ENCODE peak calls at places on chromosome 6, in four cellular contexts. One of them, this sample, is unnamed.

GRCh38 chr6:158207452-158207788 is 39.3 kb downstream of the GTF2H5 start:
- DNase-seq in psoas muscle: no peak
- DNase-seq in brain microvascular endothelial cell: peak; percentile 83
- DNase-seq in A549: no peak
- DNase-seq in this sample: no peak

GRCh38 chr6:40042232-40042631 is 108.0 kb upstream of the MOCS1 start:
- DNase-seq in psoas muscle: no peak
- DNase-seq in brain microvascular endothelial cell: no peak
- DNase-seq in A549: no peak
- DNase-seq in this sample: no peak

GRCh38 chr6:4620284-4621228 is 155.6 kb upstream of the CDYL start:
- DNase-seq in psoas muscle: no peak
- DNase-seq in brain microvascular endothelial cell: no peak
- DNase-seq in A549: no peak
- DNase-seq in this sample: no peak

GRCh38 chr6:2116496-2116895 is 128.9 kb downstream of the GMDS start:
- DNase-seq in psoas muscle: no peak
- DNase-seq in brain microvascular endothelial cell: peak; percentile 25
- DNase-seq in A549: no peak
- DNase-seq in this sample: peak; percentile 21

GRCh38 chr6:131117866-131118265 is 17.4 kb upstream of the AKAP7 start:
- DNase-seq in psoas muscle: no peak
- DNase-seq in brain microvascular endothelial cell: no peak
- DNase-seq in A549: no peak
- DNase-seq in this sample: no peak

GRCh38 chr6:125077453-125077852 is 76.1 kb upstream of the TPD52L1 start:
- DNase-seq in psoas muscle: no peak
- DNase-seq in brain microvascular endothelial cell: no peak
- DNase-seq in A549: no peak
- DNase-seq in this sample: no peak

GRCh38 chr6:155317186-155317585 is 2.9 kb upstream of the TFB1M start:
- DNase-seq in psoas muscle: no peak
- DNase-seq in brain microvascular endothelial cell: no peak
- DNase-seq in A549: no peak
- DNase-seq in this sample: no peak

GRCh38 chr6:24780206-24780605 is 5.5 kb downstream of the GMNN start:
- DNase-seq in psoas muscle: no peak
- DNase-seq in brain microvascular endothelial cell: no peak
- DNase-seq in A549: no peak
- DNase-seq in this sample: peak; percentile 30

GRCh38 chr6:101666256-101666655 is 272.7 kb downstream of the GRIK2 start:
- DNase-seq in psoas muscle: no peak
- DNase-seq in brain microvascular endothelial cell: peak; percentile 45
- DNase-seq in A549: peak; percentile 30
- DNase-seq in this sample: peak; percentile 70

GRCh38 chr6:15462717-15463525 is 199.9 kb downstream of the DTNBP1 start:
- DNase-seq in psoas muscle: no peak
- DNase-seq in brain microvascular endothelial cell: no peak
- DNase-seq in A549: no peak
- DNase-seq in this sample: peak; percentile 39

GRCh38 chr6:15460110-15460727 is 202.6 kb downstream of the DTNBP1 start:
- DNase-seq in psoas muscle: no peak
- DNase-seq in brain microvascular endothelial cell: no peak
- DNase-seq in A549: no peak
- DNase-seq in this sample: no peak

GRCh38 chr6:15464211-15464725 is 198.6 kb downstream of the DTNBP1 start:
- DNase-seq in psoas muscle: no peak
- DNase-seq in brain microvascular endothelial cell: no peak
- DNase-seq in A549: peak; percentile 36
- DNase-seq in this sample: no peak

GRCh38 chr6:15457903-15458530 is 204.8 kb downstream of the DTNBP1 start:
- DNase-seq in psoas muscle: no peak
- DNase-seq in brain microvascular endothelial cell: no peak
- DNase-seq in A549: no peak
- DNase-seq in this sample: peak; percentile 21

GRCh38 chr6:15461127-15461944 is 201.5 kb downstream of the DTNBP1 start:
- DNase-seq in psoas muscle: no peak
- DNase-seq in brain microvascular endothelial cell: no peak
- DNase-seq in A549: no peak
- DNase-seq in this sample: no peak
- TF ChIP-seq CTCF in psoas muscle: no peak
- TF ChIP-seq CTCF in brain microvascular endothelial cell: no peak
- TF ChIP-seq CTCF in A549: no peak
- TF ChIP-seq CTCF in this sample: no peak

DNA sequence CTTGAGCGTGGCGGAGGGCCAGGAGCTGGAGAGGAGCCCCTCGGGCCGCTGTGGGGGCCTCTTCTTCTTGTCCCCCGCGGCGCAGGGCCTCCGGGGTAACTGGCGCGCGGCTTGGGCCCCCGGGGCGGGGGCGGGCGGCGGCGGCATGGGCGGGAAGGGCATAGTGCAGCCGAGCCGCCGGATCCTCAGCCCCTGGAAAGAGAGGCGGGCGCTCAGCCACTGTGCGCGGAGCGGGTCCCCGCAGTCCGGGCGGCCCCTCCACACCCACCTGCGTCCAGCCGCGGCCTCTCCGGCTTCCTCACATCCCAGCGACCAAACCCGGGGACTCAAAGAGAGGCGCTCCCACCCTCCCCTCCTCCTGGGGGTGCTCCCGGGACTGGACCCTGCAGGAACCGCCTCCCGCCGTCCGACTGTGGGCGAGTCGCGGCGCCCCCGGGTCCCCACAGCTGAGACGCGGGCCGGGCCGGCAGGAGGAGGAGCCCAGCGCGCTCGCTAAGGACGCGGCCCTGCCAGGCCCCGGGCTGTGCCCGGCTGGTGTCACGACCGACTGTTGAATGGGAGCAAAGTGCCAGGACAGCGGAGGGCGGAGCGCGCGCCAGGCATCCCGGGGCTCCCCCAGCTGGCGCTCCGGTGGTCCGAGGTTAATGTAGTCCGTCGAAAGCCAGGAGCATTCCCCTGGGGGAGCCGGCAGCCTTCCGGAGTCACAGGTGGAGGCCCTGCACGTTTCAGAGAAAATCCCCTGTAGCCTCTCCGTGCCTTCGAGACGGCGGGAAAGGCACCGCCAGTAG is at the start of gene PRR18:
- DNase-seq in psoas muscle: no peak
- DNase-seq in brain microvascular endothelial cell: no peak
- DNase-seq in A549: no peak
- DNase-seq in this sample: no peak
- H3K4me3 ChIP-seq in psoas muscle: peak within 1 kb of the TSS; percentile 66
- H3K4me3 ChIP-seq in brain microvascular endothelial cell: peak within 1 kb of the TSS; percentile 39
- H3K4me3 ChIP-seq in A549: peak within 1 kb of the TSS; percentile 54
- H3K4me3 ChIP-seq in this sample: peak within 1 kb of the TSS; percentile 11

DNA sequence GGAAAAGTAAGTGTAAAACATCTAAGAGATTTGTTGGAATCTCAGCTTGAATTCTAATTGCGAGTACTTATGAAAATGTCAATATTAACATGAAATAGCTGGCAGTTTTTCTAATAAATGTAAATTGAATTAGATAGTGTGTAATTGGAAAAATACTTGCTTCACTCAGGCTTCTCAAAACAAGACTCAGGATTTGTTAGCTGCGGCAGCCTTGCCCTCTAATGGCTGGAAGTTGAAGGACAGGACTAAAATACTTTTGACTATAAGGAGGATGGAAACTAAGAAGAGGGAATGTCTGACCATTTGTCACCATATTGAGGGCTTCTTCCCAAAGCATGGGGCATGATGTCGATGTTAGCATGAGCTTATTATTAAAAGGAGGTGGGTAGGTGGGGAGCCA is 227.0 kb downstream of the UST start:
- DNase-seq in psoas muscle: no peak
- DNase-seq in brain microvascular endothelial cell: peak; percentile 48
- DNase-seq in A549: peak; percentile 32
- DNase-seq in this sample: peak; percentile 74
- TF ChIP-seq CTCF in psoas muscle: peak; percentile 27
- TF ChIP-seq CTCF in brain microvascular endothelial cell: peak; percentile 75
- TF ChIP-seq CTCF in A549: peak; percentile 29
- TF ChIP-seq CTCF in this sample: peak; percentile 61

GRCh38 chr6:137849076-137849708 is 17.9 kb upstream of the TNFAIP3 start:
- DNase-seq in psoas muscle: no peak
- DNase-seq in brain microvascular endothelial cell: no peak
- DNase-seq in A549: no peak
- DNase-seq in this sample: peak; percentile 59
- H3K4me3 ChIP-seq in psoas muscle: no peak overlapping the region
- H3K4me3 ChIP-seq in brain microvascular endothelial cell: no peak overlapping the region
- H3K4me3 ChIP-seq in A549: no peak overlapping the region
- H3K4me3 ChIP-seq in this sample: no peak overlapping the region

GRCh38 chr6:41723178-41723935 is 12.1 kb downstream of the TFEB start:
- DNase-seq in psoas muscle: peak; percentile 84
- DNase-seq in brain microvascular endothelial cell: peak; percentile 93
- DNase-seq in A549: peak; percentile 63
- DNase-seq in this sample: peak; percentile 96
- TF ChIP-seq CTCF in psoas muscle: no peak
- TF ChIP-seq CTCF in brain microvascular endothelial cell: peak; percentile 29
- TF ChIP-seq CTCF in A549: no peak
- TF ChIP-seq CTCF in this sample: no peak

DNA sequence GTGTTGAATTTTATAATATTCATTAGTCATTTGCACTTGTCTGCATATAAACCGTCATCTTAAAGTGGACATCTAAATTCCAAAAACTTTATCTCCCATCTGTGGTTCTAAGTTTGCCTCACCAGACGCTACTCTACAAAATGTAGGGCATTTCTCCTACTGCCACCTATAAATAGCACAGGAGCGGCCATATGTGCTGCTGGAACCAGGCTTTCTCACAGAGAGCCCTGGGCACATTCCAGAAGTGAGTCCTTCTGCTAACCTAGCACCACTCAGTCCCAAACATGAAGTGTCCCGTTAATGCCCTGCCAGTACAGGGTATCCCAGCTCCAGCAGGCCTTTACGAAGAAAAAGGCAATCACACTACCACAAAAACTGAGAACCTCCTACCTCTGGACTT is 153.7 kb downstream of the TMEM242 start:
- DNase-seq in psoas muscle: no peak
- DNase-seq in brain microvascular endothelial cell: no peak
- DNase-seq in A549: no peak
- DNase-seq in this sample: peak; percentile 50
- H3K4me3 ChIP-seq in psoas muscle: no peak overlapping the region
- H3K4me3 ChIP-seq in brain microvascular endothelial cell: no peak overlapping the region
- H3K4me3 ChIP-seq in A549: no peak overlapping the region
- H3K4me3 ChIP-seq in this sample: no peak overlapping the region

DNA sequence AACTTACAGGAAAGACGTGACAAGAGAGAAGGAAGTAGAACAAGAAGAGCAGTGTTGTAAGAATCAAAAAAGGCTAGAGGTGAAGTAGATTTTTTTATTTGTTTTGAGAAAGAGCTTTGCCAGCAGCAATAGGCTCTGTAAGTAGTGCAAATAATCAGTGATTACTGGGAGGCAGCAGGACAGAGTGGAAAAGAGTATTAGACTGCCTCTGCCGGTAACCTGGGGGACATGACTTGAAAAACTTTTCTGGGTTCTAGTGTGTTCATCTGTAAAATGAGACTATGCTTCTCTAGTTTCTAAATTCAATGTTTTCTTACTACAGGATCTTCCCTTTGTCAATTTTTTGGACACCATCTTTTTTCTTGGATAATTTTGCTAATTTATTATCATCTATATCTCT is 5.8 kb upstream of the IRAK1BP1 start:
- DNase-seq in psoas muscle: no peak
- DNase-seq in brain microvascular endothelial cell: no peak
- DNase-seq in A549: peak; percentile 19
- DNase-seq in this sample: no peak
- TF ChIP-seq CTCF in psoas muscle: no peak
- TF ChIP-seq CTCF in brain microvascular endothelial cell: peak; percentile 44
- TF ChIP-seq CTCF in A549: no peak
- TF ChIP-seq CTCF in this sample: peak; percentile 5

DNA sequence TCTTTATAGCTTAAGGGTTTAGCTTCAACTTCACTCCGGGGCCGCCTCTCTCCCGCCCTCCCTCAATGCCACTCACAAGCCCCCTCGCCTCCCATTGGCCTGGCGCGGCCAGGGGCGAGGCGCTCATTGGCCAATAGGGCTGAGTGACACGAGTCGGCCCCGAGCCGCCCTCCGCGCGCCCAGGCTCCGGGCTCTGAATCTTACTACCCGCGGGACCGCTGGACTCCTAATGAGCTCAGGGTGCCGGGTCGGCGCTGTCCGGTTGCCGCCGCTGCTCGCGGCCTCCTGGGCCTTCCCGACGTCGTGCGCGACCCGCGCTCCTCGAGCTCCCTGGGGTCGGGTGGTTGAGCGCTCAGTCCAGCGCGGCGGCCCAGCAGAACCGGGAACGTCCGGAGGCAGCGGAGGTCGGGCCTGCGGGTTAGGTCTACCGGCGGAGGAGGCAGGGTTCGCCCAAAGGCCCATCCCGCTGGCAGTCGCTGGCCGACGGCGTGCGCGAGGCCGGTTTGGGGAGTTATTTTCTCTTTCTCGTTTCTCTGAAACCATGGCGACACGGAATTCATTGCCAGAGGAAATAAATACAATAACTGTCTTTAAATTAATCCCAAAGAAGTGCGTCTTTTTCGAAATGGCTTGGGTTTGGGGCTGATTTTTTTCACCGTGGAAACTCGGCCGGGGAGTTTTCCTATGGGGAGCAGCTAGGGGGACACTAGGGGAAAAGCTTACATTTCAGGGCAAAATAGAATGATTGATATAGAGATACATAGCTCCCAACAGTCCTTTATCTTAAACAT is at the start of gene SIM1:
- DNase-seq in psoas muscle: peak; percentile 62
- DNase-seq in brain microvascular endothelial cell: peak; percentile 43
- DNase-seq in A549: no peak
- DNase-seq in this sample: peak; percentile 98
- H3K4me3 ChIP-seq in psoas muscle: peak within 1 kb of the TSS; percentile 84
- H3K4me3 ChIP-seq in brain microvascular endothelial cell: peak within 1 kb of the TSS; percentile 40
- H3K4me3 ChIP-seq in A549: no peak within 1 kb of the TSS
- H3K4me3 ChIP-seq in this sample: peak within 1 kb of the TSS; percentile 71

GRCh38 chr6:114084327-114084890 is 113.5 kb upstream of the HDAC2 start:
- DNase-seq in psoas muscle: no peak
- DNase-seq in brain microvascular endothelial cell: no peak
- DNase-seq in A549: no peak
- DNase-seq in this sample: peak; percentile 14
- TF ChIP-seq CTCF in psoas muscle: no peak
- TF ChIP-seq CTCF in brain microvascular endothelial cell: no peak
- TF ChIP-seq CTCF in A549: no peak
- TF ChIP-seq CTCF in this sample: no peak

GRCh38 chr6:142300758-142301251 is 1.0 kb upstream of the ADGRG6 start:
- DNase-seq in psoas muscle: peak; percentile 16
- DNase-seq in brain microvascular endothelial cell: peak; percentile 73
- DNase-seq in A549: peak; percentile 86
- DNase-seq in this sample: peak; percentile 12

GRCh38 chr6:142301421-142302391 is at the start of gene ADGRG6:
- DNase-seq in psoas muscle: peak; percentile 18
- DNase-seq in brain microvascular endothelial cell: no peak
- DNase-seq in A549: peak; percentile 75
- DNase-seq in this sample: no peak

GRCh38 chr6:142303191-142303564 is 1.4 kb downstream of the ADGRG6 start:
- DNase-seq in psoas muscle: no peak
- DNase-seq in brain microvascular endothelial cell: no peak
- DNase-seq in A549: no peak
- DNase-seq in this sample: no peak

GRCh38 chr6:142304241-142304640 is 2.4 kb downstream of the ADGRG6 start:
- DNase-seq in psoas muscle: no peak
- DNase-seq in brain microvascular endothelial cell: no peak
- DNase-seq in A549: no peak
- DNase-seq in this sample: no peak

GRCh38 chr6:142302427-142303190 is 802 bp downstream of the ADGRG6 start:
- DNase-seq in psoas muscle: no peak
- DNase-seq in brain microvascular endothelial cell: no peak
- DNase-seq in A549: peak; percentile 74
- DNase-seq in this sample: no peak
- H3K4me3 ChIP-seq in psoas muscle: peak overlapping the region; percentile 62
- H3K4me3 ChIP-seq in brain microvascular endothelial cell: peak overlapping the region; percentile 71
- H3K4me3 ChIP-seq in A549: peak overlapping the region; percentile 81
- H3K4me3 ChIP-seq in this sample: peak overlapping the region; percentile 69